ENCODE peak calls at places on chromosomes 13 and 19, in ten cellular contexts. Q is stimulated activated naive CD8-positive, alpha-beta T cell treated with anti-CD3 and anti-CD28 coated beads, Interleukin-15, Interleukin-2, amounts not matched to agents 100 U/mL and 50 U/mL, for 24 hours; P is stimulated activated CD4-positive, alpha-beta T cell treated with anti-CD3 and anti-CD28 coated beads, Interleukin-1b, Interleukin-23, amount 100 ng/mL, for 1 hour; W is HEK293T; S is CD8-positive, alpha-beta memory T cell; R is NCI-H2227 treated with DMSO at 0.1 percent for 48 hours; V is activated naive CD4-positive, alpha-beta T cell treated with Interleukin-2 at 50 U/mL for 16 hours; N is CD8-positive, alpha-beta T cell; U is NCI-H774; Y is posterior cingulate gyrus. C is an unnamed sample.

GRCh38 chr13:32984857-32985626 is 31.2 kb upstream of the KL start:
- DNase-seq in Y (no peak), R (no peak), W (no peak), P (no peak), Q (no peak), S (no peak), V (no peak), U (peak; percentile 20), N (no peak), C (no peak)

GRCh38 chr19:48342841-48343540 is 17.6 kb downstream of the EMP3 start:
- DNase-seq in Q (no peak), Y (no peak), W (no peak), V (no peak), R (no peak), P (no peak), U (no peak), N (no peak), S (no peak), C (peak; percentile 32)

GRCh38 chr19:18171605-18172327 is 1.8 kb upstream of the IFI30 start:
- DNase-seq in Y (no peak), V (no peak), U (no peak), N (no peak), S (no peak), Q (no peak), P (no peak), R (no peak), W (no peak), C (no peak)

GRCh38 chr13:82713681-82714405 is 1168.4 kb downstream of the SLITRK1 start:
- DNase-seq in N (no peak), V (no peak), P (no peak), R (no peak), U (no peak), S (no peak), Q (no peak), W (no peak), Y (no peak), C (peak; percentile 22)

GRCh38 chr13:45718063-45718462 is 15.9 kb downstream of the CBY2 start:
- DNase-seq in V (no peak), R (no peak), N (no peak), W (peak; percentile 49), Y (no peak), P (no peak), Q (no peak), S (no peak), U (no peak), C (peak; percentile 22)

GRCh38 chr13:82688400-82688999 is 1193.8 kb downstream of the SLITRK1 start:
- DNase-seq in V (no peak), U (no peak), Y (no peak), P (no peak), R (no peak), N (no peak), W (no peak), S (peak; percentile 10), Q (no peak), C (peak; percentile 23)

GRCh38 chr19:35702223-35703012 is 1.9 kb upstream of the ZBTB32 start:
- DNase-seq in P (peak; percentile 74), R (peak; percentile 100), W (peak; percentile 94), U (peak; percentile 98), Y (peak; percentile 98), N (peak; percentile 79), S (peak; percentile 89), V (peak; percentile 94), Q (peak; percentile 92), C (peak; percentile 98)

GRCh38 chr19:53157601-53158000 is 1.3 kb downstream of the ZNF347 start:
- DNase-seq in W (no peak), Q (no peak), V (no peak), P (no peak), Y (no peak), R (no peak), U (no peak), N (no peak), S (no peak), C (peak; percentile 18)

GRCh38 chr13:62014299-62014698 is 598.6 kb upstream of the PCDH20 start:
- DNase-seq in N (no peak), Q (no peak), W (peak; percentile 77), Y (no peak), S (no peak), V (no peak), P (no peak), R (peak; percentile 41), U (no peak), C (peak; percentile 52)

GRCh38 chr19:5799247-5800241 is 5.3 kb upstream of the NRTN start:
- DNase-seq in Y (no peak), R (no peak), U (no peak), V (no peak), W (no peak), P (no peak), S (no peak), Q (no peak), N (no peak), C (no peak)

GRCh38 chr19:3664879-3665642 is 35.2 kb downstream of the PIP5K1C start:
- DNase-seq in U (no peak), Y (no peak), P (no peak), S (no peak), W (no peak), Q (no peak), R (no peak), V (no peak), N (no peak), C (no peak)

GRCh38 chr19:23823952-23824389 is 65.3 kb upstream of the ZNF681 start:
- DNase-seq in S (no peak), U (no peak), R (no peak), N (no peak), P (no peak), W (no peak), V (no peak), Q (no peak), Y (no peak), C (no peak)

GRCh38 chr13:24087611-24088235 is 72.8 kb upstream of the SPATA13 start:
- DNase-seq in Q (no peak), R (no peak), N (no peak), U (no peak), P (no peak), W (no peak), Y (no peak), V (no peak), S (no peak), C (no peak)

GRCh38 chr13:100848304-100848703 is 173.7 kb upstream of the TMTC4 start:
- DNase-seq in U (no peak), Q (no peak), R (no peak), S (no peak), W (no peak), N (no peak), Y (no peak), V (no peak), P (no peak), C (no peak)

GRCh38 chr19:56131651-56132050 is 9.4 kb upstream of the ZNF444 start:
- DNase-seq in V (no peak), Q (no peak), Y (no peak), U (no peak), N (no peak), P (no peak), W (no peak), S (no peak), R (no peak), C (no peak)

GRCh38 chr19:16330368-16330801 is 5.8 kb downstream of the KLF2 start:
- DNase-seq in U (no peak), Q (peak; percentile 92), W (no peak), S (peak; percentile 94), P (peak; percentile 87), V (peak; percentile 96), R (no peak), N (peak; percentile 89), Y (no peak), C (peak; percentile 87)

GRCh38 chr19:39506944-39507714 is 7.8 kb upstream of the SELENOV start:
- DNase-seq in P (peak; percentile 27), Q (peak; percentile 71), U (peak; percentile 51), S (peak; percentile 35), R (peak; percentile 78), N (no peak), W (peak; percentile 89), V (peak; percentile 65), Y (peak; percentile 44), C (peak; percentile 68)

GRCh38 chr13:112177889-112178288 is 110.9 kb downstream of the SOX1 start:
- DNase-seq in W (no peak), P (no peak), Q (no peak), U (no peak), R (no peak), S (no peak), N (no peak), V (no peak), Y (no peak), C (no peak)

GRCh38 chr13:71906438-71906837 is 39.4 kb upstream of the DACH1 start:
- DNase-seq in U (no peak), W (no peak), R (no peak), P (no peak), N (no peak), S (no peak), Q (no peak), Y (no peak), V (no peak), C (no peak)

GRCh38 chr13:111131048-111131447 is 15.9 kb downstream of the ARHGEF7 start:
- DNase-seq in P (no peak), W (no peak), N (no peak), Y (no peak), V (no peak), R (no peak), S (no peak), U (no peak), Q (no peak), C (no peak)

GRCh38 chr19:31270897-31271568 is 78.2 kb downstream of the TSHZ3 start:
- DNase-seq in Q (no peak), N (no peak), R (no peak), S (no peak), P (no peak), W (no peak), Y (no peak), V (no peak), U (no peak), C (peak; percentile 85)

C was measured in astrocyte of the spinal cord.